ENCODE peak calls at places on chromosomes 12 and 14, in seven cellular contexts. X, V, G, F, C, R and D are unnamed samples.

GRCh38 chr12:70367268-70368141 is 1.4 kb downstream of the KCNMB4 start:
- DNase-seq in X (peak), V (no peak), G (no peak), F (peak), C (no peak), R (no peak), D (no peak)

GRCh38 chr12:96828169-96828789 is 78.8 kb upstream of the NEDD1 start:
- DNase-seq in X (no peak), V (no peak), G (no peak), F (no peak), C (no peak), R (no peak), D (no peak)

GRCh38 chr12:94326727-94327126 is 132.9 kb downstream of the CEP83 start:
- DNase-seq in X (peak), V (no peak), G (no peak), F (no peak), C (no peak), R (no peak), D (no peak)

GRCh38 chr12:57239587-57240068 is 10.1 kb downstream of the SHMT2 start:
- DNase-seq in X (no peak), V (no peak), G (no peak), F (no peak), C (no peak), R (no peak), D (no peak)

GRCh38 chr12:9741726-9742125 is 8.8 kb upstream of the CLECL1 start:
- DNase-seq in X (no peak), V (no peak), G (no peak), F (no peak), C (no peak), R (no peak), D (no peak)

GRCh38 chr12:92927055-92927435 is 2.0 kb downstream of the EEA1 start:
- DNase-seq in X (peak), V (no peak), G (peak), F (peak), C (no peak), R (no peak), D (peak)

GRCh38 chr12:75709474-75709873 is 198.1 kb upstream of the KRR1 start:
- DNase-seq in X (no peak), V (no peak), G (no peak), F (no peak), C (no peak), R (no peak), D (no peak)

GRCh38 chr12:85804663-85805062 is 31.5 kb downstream of the RASSF9 start:
- DNase-seq in X (peak), V (no peak), G (no peak), F (no peak), C (no peak), R (no peak), D (no peak)

GRCh38 chr14:59123526-59123925 is 64.9 kb upstream of the DAAM1 start:
- DNase-seq in X (no peak), V (peak), G (no peak), F (no peak), C (no peak), R (no peak), D (no peak)

GRCh38 chr14:94523265-94523664 is 14.0 kb upstream of the SERPINA12 start:
- DNase-seq in X (no peak), V (no peak), G (no peak), F (no peak), C (no peak), R (no peak), D (no peak)

GRCh38 chr12:12561305-12562015 is 1.2 kb downstream of the DUSP16 start:
- DNase-seq in X (peak), V (peak), G (peak), F (peak), C (peak), R (peak), D (peak)
- TF ChIP-seq CTCF in X (no peak), V (no peak), G (peak), F (peak), C (peak), R (no peak), D (no peak)

DNA sequence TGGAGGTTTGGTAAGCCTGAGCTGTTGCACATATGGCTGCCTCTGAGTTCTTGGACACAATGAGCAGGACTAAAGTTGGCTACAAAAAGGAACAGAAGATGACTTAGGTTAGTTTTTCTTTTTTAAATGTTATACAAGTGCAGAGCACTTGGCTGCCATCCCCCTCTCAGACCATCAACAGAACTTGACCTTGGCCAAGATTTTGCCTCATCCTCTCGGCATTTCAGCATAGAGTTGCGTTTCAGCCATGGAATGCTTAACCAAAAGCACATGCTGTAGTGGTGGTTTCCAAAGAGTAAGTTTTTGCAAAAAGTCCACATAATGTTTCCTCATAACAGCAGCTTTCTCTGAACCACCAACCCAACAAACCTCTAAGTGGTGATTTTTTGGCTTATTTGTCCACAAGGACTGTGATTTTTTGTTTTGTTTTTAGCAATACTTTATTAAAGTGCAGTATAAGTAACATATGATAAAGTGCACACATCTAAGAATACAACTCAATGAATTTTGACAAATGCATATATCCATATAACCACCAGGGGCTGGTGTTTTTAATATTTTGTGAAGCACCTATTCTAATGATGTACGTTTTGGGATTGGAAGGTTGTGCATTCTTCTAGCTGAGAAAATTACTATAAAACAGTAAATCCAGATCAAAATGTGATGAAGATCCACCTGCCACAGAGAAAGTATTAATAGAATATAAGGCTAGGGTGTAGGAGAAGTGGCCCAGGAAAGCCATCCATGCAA is 12.1 kb upstream of the GALNT16 start:
- DNase-seq in X (peak), V (no peak), G (no peak), F (no peak), C (peak), R (no peak), D (no peak)
- TF ChIP-seq CTCF in X (peak), V (peak), G (no peak), F (peak), C (no peak), R (no peak), D (no peak)

GRCh38 chr12:47905313-47905730 is 528 bp upstream of the VDR start:
- DNase-seq in X (peak), V (peak), G (peak), F (peak), C (peak), R (peak), D (no peak)
- TF ChIP-seq CTCF in X (no peak), V (no peak), G (no peak), F (peak), C (peak), R (no peak), D (no peak)

GRCh38 chr14:102739190-102739469 is 38.1 kb upstream of the TRAF3 start:
- DNase-seq in X (no peak), V (no peak), G (no peak), F (no peak), C (no peak), R (no peak), D (no peak)

GRCh38 chr14:102736956-102737355 is 40.3 kb upstream of the TRAF3 start:
- DNase-seq in X (no peak), V (no peak), G (no peak), F (no peak), C (no peak), R (no peak), D (no peak)

GRCh38 chr14:102738373-102739189 is 38.7 kb upstream of the TRAF3 start:
- DNase-seq in X (no peak), V (no peak), G (no peak), F (no peak), C (no peak), R (no peak), D (no peak)

GRCh38 chr14:102733326-102733725 is 43.9 kb upstream of the TRAF3 start:
- DNase-seq in X (no peak), V (no peak), G (no peak), F (no peak), C (no peak), R (no peak), D (no peak)

DNA sequence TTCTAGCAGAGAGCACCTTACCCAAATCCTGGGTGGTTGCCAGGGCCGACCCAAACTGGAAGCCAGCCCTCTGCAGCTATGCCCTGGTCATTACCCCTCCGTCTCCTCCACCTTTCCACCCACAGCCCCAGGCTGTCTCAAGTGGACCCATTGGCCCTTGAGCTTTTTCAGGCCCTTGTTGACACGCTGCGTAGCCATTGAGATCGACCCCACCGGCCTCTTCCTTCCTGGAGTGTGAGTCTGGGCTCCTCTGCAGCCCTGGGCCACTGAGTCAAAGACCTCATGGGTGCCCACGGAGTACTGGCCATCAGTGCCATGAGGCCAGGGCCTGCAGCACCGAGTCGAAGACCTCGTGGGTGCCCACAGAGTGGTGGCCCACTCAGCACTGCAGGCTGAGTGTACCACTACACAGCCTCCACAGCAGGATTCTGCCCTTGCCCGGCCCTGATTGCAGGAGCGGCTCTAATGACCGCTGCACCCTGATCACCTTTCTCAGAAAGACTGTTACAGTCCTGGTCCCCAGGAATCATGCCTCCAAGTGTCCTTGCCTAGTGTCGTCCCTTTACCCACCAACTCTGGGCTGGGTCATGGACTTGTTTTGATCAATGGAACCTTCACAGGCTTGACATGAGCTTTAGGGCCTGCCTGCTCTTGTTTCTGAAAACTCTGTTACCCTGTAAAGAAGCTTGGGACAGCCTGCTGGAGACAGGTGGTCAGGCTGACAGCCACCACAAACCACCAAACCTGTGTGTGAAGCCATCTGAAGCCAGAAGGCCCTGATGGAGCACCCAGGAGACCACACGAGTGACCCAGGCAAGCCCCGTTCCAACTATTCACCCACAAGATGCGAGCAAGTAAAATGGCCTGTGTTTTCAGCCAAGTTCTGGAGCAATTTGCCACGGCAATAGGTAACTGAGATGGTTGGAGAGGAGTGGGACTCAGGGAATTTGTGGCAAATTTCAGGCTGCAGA is 39.6 kb upstream of the TRAF3 start:
- DNase-seq in X (no peak), V (no peak), G (no peak), F (no peak), C (no peak), R (no peak), D (no peak)
- TF ChIP-seq CTCF in X (no peak), V (no peak), G (no peak), F (no peak), C (no peak), R (no peak), D (no peak)

GRCh38 chr12:69129564-69129963 is 109.8 kb upstream of the CPSF6 start:
- DNase-seq in X (no peak), V (no peak), G (no peak), F (no peak), C (no peak), R (no peak), D (no peak)

GRCh38 chr12:69131073-69131472 is 108.3 kb upstream of the CPSF6 start:
- DNase-seq in X (no peak), V (no peak), G (no peak), F (no peak), C (no peak), R (no peak), D (no peak)

GRCh38 chr12:69123909-69124638 is 115.3 kb upstream of the CPSF6 start:
- DNase-seq in X (no peak), V (no peak), G (no peak), F (no peak), C (no peak), R (no peak), D (no peak)

GRCh38 chr12:69129014-69129413 is 110.4 kb upstream of the CPSF6 start:
- DNase-seq in X (no peak), V (no peak), G (no peak), F (no peak), C (no peak), R (no peak), D (no peak)

GRCh38 chr12:69130064-69130463 is 109.3 kb upstream of the CPSF6 start:
- DNase-seq in X (no peak), V (no peak), G (no peak), F (no peak), C (no peak), R (no peak), D (no peak)
- TF ChIP-seq CTCF in X (peak), V (no peak), G (no peak), F (peak), C (peak), R (no peak), D (no peak)